ENCODE peak calls at places on chromosomes 5 and 9, in ten cellular contexts. T, M, O, K, I, Q, V, G, B and N are unnamed samples. For H3K9me3, the result is how much of the 10 kb centered on the place peaks cover.

GRCh38 chr5:158619083-158619788 is 480.5 kb downstream of the EBF1 start:
- DNase-seq in T (no peak), K (no peak), B (no peak), V (no peak), G (no peak), O (no peak), I (no peak), Q (peak), M (no peak), N (no peak)

GRCh38 chr9:78038620-78039300 is 7.1 kb upstream of the GNAQ start:
- DNase-seq in Q (peak), V (no peak), B (peak), O (peak), I (no peak), G (peak), T (no peak), K (no peak), M (no peak), N (no peak)

GRCh38 chr9:117480251-117480650 is 65.4 kb upstream of the ASTN2 start:
- DNase-seq in K (no peak), B (no peak), M (no peak), T (no peak), O (no peak), G (no peak), Q (no peak), V (no peak), I (peak), N (no peak)

GRCh38 chr5:141717043-141717442 is 35.0 kb upstream of the ARAP3 start:
- DNase-seq in O (no peak), K (no peak), V (no peak), T (no peak), G (no peak), B (no peak), Q (no peak), M (no peak), I (no peak), N (no peak)

GRCh38 chr9:135228983-135229625 is 141.6 kb downstream of the OLFM1 start:
- DNase-seq in Q (no peak), T (no peak), K (no peak), O (no peak), G (no peak), V (no peak), I (no peak), B (no peak), M (no peak), N (no peak)

GRCh38 chr5:150317048-150318003 is 14.6 kb upstream of the ARSI start:
- DNase-seq in O (peak), G (peak), B (peak), M (peak), V (no peak), T (peak), I (peak), K (peak), Q (peak), N (peak)

GRCh38 chr5:156402387-156402921 is 75.5 kb downstream of the SGCD start:
- DNase-seq in V (no peak), T (no peak), G (peak), B (no peak), I (no peak), K (no peak), M (no peak), O (peak), Q (no peak), N (peak)

GRCh38 chr5:6545770-6546690 is 86.8 kb downstream of the NSUN2 start:
- DNase-seq in G (no peak), K (no peak), T (no peak), M (no peak), V (no peak), O (no peak), B (peak), I (no peak), Q (no peak), N (no peak)

GRCh38 chr9:89400398-89401116 is 82.3 kb downstream of the SECISBP2 start:
- DNase-seq in I (no peak), Q (no peak), M (no peak), B (no peak), T (no peak), G (no peak), V (no peak), O (no peak), K (no peak), N (no peak)

GRCh38 chr9:133340916-133341315 is 4.9 kb upstream of the SURF6 start:
- DNase-seq in M (no peak), Q (no peak), T (no peak), K (no peak), G (no peak), O (no peak), B (no peak), I (no peak), V (no peak), N (no peak)

GRCh38 chr5:180806351-180807011 is 3.9 kb upstream of the MGAT1 start:
- DNase-seq in G (no peak), T (no peak), B (no peak), I (no peak), Q (no peak), O (peak), M (no peak), V (no peak), K (no peak), N (no peak)

GRCh38 chr9:136095495-136096058 is 488 bp upstream of the NACC2 start:
- DNase-seq in K (no peak), I (peak), V (no peak), O (peak), B (peak), M (no peak), G (peak), T (no peak), Q (peak), N (no peak)

GRCh38 chr9:35027871-35028270 is 38.3 kb downstream of the DNAJB5 start:
- DNase-seq in G (no peak), M (no peak), O (no peak), V (no peak), Q (no peak), K (no peak), B (no peak), I (no peak), T (no peak), N (no peak)

GRCh38 chr5:12865529-12865928 is 961.3 kb upstream of the CTNND2 start:
- DNase-seq in T (no peak), B (no peak), M (no peak), Q (no peak), G (no peak), O (no peak), K (no peak), I (peak), V (no peak), N (peak)

GRCh38 chr9:89427621-89428221 is 70.2 kb downstream of the SEMA4D start:
- DNase-seq in M (no peak), I (no peak), G (no peak), T (no peak), V (no peak), O (no peak), B (peak), K (no peak), Q (no peak), N (no peak)

GRCh38 chr5:16417392-16418074 is 48.1 kb downstream of the ZNF622 start:
- DNase-seq in V (no peak), B (no peak), G (no peak), K (no peak), M (no peak), O (no peak), I (no peak), Q (no peak), T (no peak), N (no peak)

DNA sequence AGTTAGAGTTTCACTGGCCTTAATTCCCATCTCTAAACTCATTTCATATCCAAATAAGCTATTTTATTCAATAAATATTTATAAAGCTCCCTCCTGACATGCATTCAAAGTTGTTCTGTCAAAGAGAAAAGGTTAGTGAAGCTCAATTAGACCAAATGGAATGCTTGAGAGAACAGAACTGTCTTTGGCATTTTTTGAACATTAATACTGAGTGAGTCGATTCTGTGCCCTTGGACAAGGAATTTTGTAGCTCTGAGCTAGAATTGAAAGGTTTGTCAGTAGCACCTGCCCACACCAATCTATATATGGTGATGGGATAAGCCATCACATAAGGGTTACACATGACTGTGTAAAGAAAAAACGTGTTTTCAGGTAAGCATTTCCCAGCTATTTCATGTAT is 631.2 kb upstream of the CCNG1 start:
- DNase-seq in T (no peak), B (no peak), V (no peak), O (no peak), M (no peak), K (no peak), Q (no peak), G (no peak), I (no peak), N (no peak)
- H3K9me3 ChIP-seq in T (under half), B (under half), V (under half), O (under half), M (under half), K (under half), Q (under half), G (under half), I (under half), N (under half)

GRCh38 chr5:36875051-36875788 is 1.3 kb upstream of the NIPBL start:
- DNase-seq in K (no peak), O (peak), B (peak), T (peak), Q (peak), I (peak), V (peak), M (no peak), G (peak), N (peak)
- H2AFZ ChIP-seq in K (peak), O (peak), B (peak), T (peak), Q (peak), I (peak), V (peak), M (peak), G (peak), N (peak)

GRCh38 chr9:101737165-101737704 is 1.2 kb downstream of the GRIN3A start:
- DNase-seq in G (no peak), Q (no peak), T (no peak), O (no peak), K (no peak), M (no peak), B (no peak), I (no peak), V (no peak), N (no peak)
- TF ChIP-seq EZH2 in G (no peak), Q (no peak), T (no peak), O (no peak), K (peak), M (no peak), B (no peak), I (no peak), V (no peak), N (no peak)

GRCh38 chr5:100683881-100684280 is 148.7 kb downstream of the FAM174A start:
- DNase-seq in T (no peak), K (no peak), Q (no peak), M (no peak), V (no peak), B (no peak), O (no peak), I (no peak), G (no peak), N (no peak)
- H3K9me3 ChIP-seq in T (under half), K (under half), Q (under half), M (under half), V (under half), B (under half), O (under half), I (under half), G (under half), N (under half)

GRCh38 chr5:74672215-74672877 is 12.7 kb upstream of the HEXB start:
- DNase-seq in V (no peak), M (no peak), B (no peak), K (no peak), O (no peak), T (no peak), I (no peak), Q (no peak), G (no peak), N (no peak)
- H2AFZ ChIP-seq in V (no peak), M (no peak), B (no peak), K (no peak), O (no peak), T (no peak), I (no peak), Q (no peak), G (no peak), N (no peak)